ENCODE peak calls at places on chromosomes 1 and 21, in ten cellular contexts. One of them, this sample, is unnamed.

GRCh38 chr1:24964811-24965570 is 34.9 kb upstream of the RUNX3 start:
- DNase-seq in esophagus squamous epithelium: no peak
- DNase-seq in fibroblast of lung: peak; percentile 94
- DNase-seq in GM06990: peak; percentile 97
- DNase-seq in HFFc6: no peak
- DNase-seq in neuronal stem cell: no peak
- DNase-seq in activated B cell treated with CpG ODN at 0.5 μM for 24 hours: peak; percentile 67
- DNase-seq in GM18507: peak; percentile 86
- DNase-seq in activated CD4-positive, alpha-beta T cell treated with anti-CD3 and anti-CD28 coated beads, Interleukin-2, amount 10 ng/mL, durations not matched to agents 7 days and 5 days: peak; percentile 98
- DNase-seq in effector memory CD8-positive, alpha-beta T cell: peak; percentile 88
- DNase-seq in this sample: peak; percentile 94

GRCh38 chr1:9280015-9280860 is 12.5 kb upstream of the SPSB1 start:
- DNase-seq in effector memory CD8-positive, alpha-beta T cell: no peak
- DNase-seq in fibroblast of lung: peak; percentile 95
- DNase-seq in GM06990: no peak
- DNase-seq in activated CD4-positive, alpha-beta T cell treated with anti-CD3 and anti-CD28 coated beads, Interleukin-2, amount 10 ng/mL, durations not matched to agents 7 days and 5 days: peak; percentile 48
- DNase-seq in neuronal stem cell: no peak
- DNase-seq in HFFc6: peak; percentile 94
- DNase-seq in GM18507: no peak
- DNase-seq in esophagus squamous epithelium: no peak
- DNase-seq in activated B cell treated with CpG ODN at 0.5 μM for 24 hours: no peak
- DNase-seq in this sample: no peak

GRCh38 chr1:44783697-44784093 is 4.3 kb downstream of the BEST4 start:
- DNase-seq in effector memory CD8-positive, alpha-beta T cell: no peak
- DNase-seq in GM06990: no peak
- DNase-seq in fibroblast of lung: no peak
- DNase-seq in HFFc6: no peak
- DNase-seq in activated CD4-positive, alpha-beta T cell treated with anti-CD3 and anti-CD28 coated beads, Interleukin-2, amount 10 ng/mL, durations not matched to agents 7 days and 5 days: no peak
- DNase-seq in esophagus squamous epithelium: no peak
- DNase-seq in GM18507: no peak
- DNase-seq in activated B cell treated with CpG ODN at 0.5 μM for 24 hours: no peak
- DNase-seq in neuronal stem cell: no peak
- DNase-seq in this sample: no peak

GRCh38 chr21:20728691-20729090 is 269.5 kb upstream of the NCAM2 start:
- DNase-seq in esophagus squamous epithelium: no peak
- DNase-seq in effector memory CD8-positive, alpha-beta T cell: no peak
- DNase-seq in fibroblast of lung: no peak
- DNase-seq in HFFc6: no peak
- DNase-seq in activated B cell treated with CpG ODN at 0.5 μM for 24 hours: no peak
- DNase-seq in activated CD4-positive, alpha-beta T cell treated with anti-CD3 and anti-CD28 coated beads, Interleukin-2, amount 10 ng/mL, durations not matched to agents 7 days and 5 days: no peak
- DNase-seq in GM18507: no peak
- DNase-seq in GM06990: no peak
- DNase-seq in neuronal stem cell: no peak
- DNase-seq in this sample: no peak

GRCh38 chr1:111837398-111837797 is 81.7 kb downstream of the DDX20 start:
- DNase-seq in HFFc6: no peak
- DNase-seq in GM18507: no peak
- DNase-seq in effector memory CD8-positive, alpha-beta T cell: no peak
- DNase-seq in neuronal stem cell: no peak
- DNase-seq in GM06990: no peak
- DNase-seq in fibroblast of lung: no peak
- DNase-seq in esophagus squamous epithelium: no peak
- DNase-seq in activated B cell treated with CpG ODN at 0.5 μM for 24 hours: no peak
- DNase-seq in activated CD4-positive, alpha-beta T cell treated with anti-CD3 and anti-CD28 coated beads, Interleukin-2, amount 10 ng/mL, durations not matched to agents 7 days and 5 days: no peak
- DNase-seq in this sample: no peak

GRCh38 chr1:44472614-44473262 is 67.7 kb downstream of the RNF220 start:
- DNase-seq in effector memory CD8-positive, alpha-beta T cell: no peak
- DNase-seq in GM06990: peak; percentile 9
- DNase-seq in activated B cell treated with CpG ODN at 0.5 μM for 24 hours: no peak
- DNase-seq in neuronal stem cell: no peak
- DNase-seq in GM18507: no peak
- DNase-seq in fibroblast of lung: peak; percentile 24
- DNase-seq in esophagus squamous epithelium: no peak
- DNase-seq in HFFc6: no peak
- DNase-seq in activated CD4-positive, alpha-beta T cell treated with anti-CD3 and anti-CD28 coated beads, Interleukin-2, amount 10 ng/mL, durations not matched to agents 7 days and 5 days: no peak
- DNase-seq in this sample: no peak

GRCh38 chr1:84259989-84260388 is 41.5 kb upstream of the SAMD13 start:
- DNase-seq in HFFc6: no peak
- DNase-seq in activated CD4-positive, alpha-beta T cell treated with anti-CD3 and anti-CD28 coated beads, Interleukin-2, amount 10 ng/mL, durations not matched to agents 7 days and 5 days: no peak
- DNase-seq in esophagus squamous epithelium: no peak
- DNase-seq in effector memory CD8-positive, alpha-beta T cell: no peak
- DNase-seq in GM18507: no peak
- DNase-seq in GM06990: no peak
- DNase-seq in neuronal stem cell: no peak
- DNase-seq in activated B cell treated with CpG ODN at 0.5 μM for 24 hours: no peak
- DNase-seq in fibroblast of lung: no peak
- DNase-seq in this sample: no peak

GRCh38 chr1:227730630-227731151 is 4.4 kb downstream of the JMJD4 start:
- DNase-seq in HFFc6: no peak
- DNase-seq in fibroblast of lung: no peak
- DNase-seq in GM06990: no peak
- DNase-seq in activated CD4-positive, alpha-beta T cell treated with anti-CD3 and anti-CD28 coated beads, Interleukin-2, amount 10 ng/mL, durations not matched to agents 7 days and 5 days: no peak
- DNase-seq in GM18507: no peak
- DNase-seq in effector memory CD8-positive, alpha-beta T cell: no peak
- DNase-seq in activated B cell treated with CpG ODN at 0.5 μM for 24 hours: no peak
- DNase-seq in esophagus squamous epithelium: no peak
- DNase-seq in neuronal stem cell: no peak
- DNase-seq in this sample: no peak

GRCh38 chr1:22224091-22224490 is 81.2 kb upstream of the WNT4 start:
- DNase-seq in esophagus squamous epithelium: no peak
- DNase-seq in fibroblast of lung: no peak
- DNase-seq in HFFc6: no peak
- DNase-seq in neuronal stem cell: no peak
- DNase-seq in activated CD4-positive, alpha-beta T cell treated with anti-CD3 and anti-CD28 coated beads, Interleukin-2, amount 10 ng/mL, durations not matched to agents 7 days and 5 days: no peak
- DNase-seq in effector memory CD8-positive, alpha-beta T cell: no peak
- DNase-seq in activated B cell treated with CpG ODN at 0.5 μM for 24 hours: no peak
- DNase-seq in GM06990: no peak
- DNase-seq in GM18507: no peak
- DNase-seq in this sample: no peak

GRCh38 chr21:44706026-44706705 is 5.2 kb downstream of the TSPEAR start:
- DNase-seq in HFFc6: no peak
- DNase-seq in GM18507: no peak
- DNase-seq in fibroblast of lung: no peak
- DNase-seq in activated B cell treated with CpG ODN at 0.5 μM for 24 hours: no peak
- DNase-seq in neuronal stem cell: no peak
- DNase-seq in GM06990: no peak
- DNase-seq in effector memory CD8-positive, alpha-beta T cell: no peak
- DNase-seq in esophagus squamous epithelium: no peak
- DNase-seq in activated CD4-positive, alpha-beta T cell treated with anti-CD3 and anti-CD28 coated beads, Interleukin-2, amount 10 ng/mL, durations not matched to agents 7 days and 5 days: no peak
- DNase-seq in this sample: no peak

GRCh38 chr1:165871311-165872067 is 44.1 kb downstream of the UCK2 start:
- DNase-seq in effector memory CD8-positive, alpha-beta T cell: peak; percentile 56
- DNase-seq in GM06990: peak; percentile 56
- DNase-seq in activated CD4-positive, alpha-beta T cell treated with anti-CD3 and anti-CD28 coated beads, Interleukin-2, amount 10 ng/mL, durations not matched to agents 7 days and 5 days: peak; percentile 82
- DNase-seq in esophagus squamous epithelium: no peak
- DNase-seq in HFFc6: no peak
- DNase-seq in GM18507: peak; percentile 38
- DNase-seq in fibroblast of lung: peak; percentile 73
- DNase-seq in activated B cell treated with CpG ODN at 0.5 μM for 24 hours: no peak
- DNase-seq in neuronal stem cell: no peak
- DNase-seq in this sample: peak; percentile 100

GRCh38 chr1:181779343-181779742 is 282.2 kb downstream of the ZNF648 start:
- DNase-seq in neuronal stem cell: no peak
- DNase-seq in effector memory CD8-positive, alpha-beta T cell: no peak
- DNase-seq in GM06990: no peak
- DNase-seq in GM18507: no peak
- DNase-seq in HFFc6: no peak
- DNase-seq in esophagus squamous epithelium: no peak
- DNase-seq in activated CD4-positive, alpha-beta T cell treated with anti-CD3 and anti-CD28 coated beads, Interleukin-2, amount 10 ng/mL, durations not matched to agents 7 days and 5 days: no peak
- DNase-seq in fibroblast of lung: no peak
- DNase-seq in activated B cell treated with CpG ODN at 0.5 μM for 24 hours: no peak
- DNase-seq in this sample: no peak

GRCh38 chr1:155984341-155984740 is 6.0 kb upstream of the ARHGEF2 start:
- DNase-seq in HFFc6: no peak
- DNase-seq in GM06990: no peak
- DNase-seq in activated CD4-positive, alpha-beta T cell treated with anti-CD3 and anti-CD28 coated beads, Interleukin-2, amount 10 ng/mL, durations not matched to agents 7 days and 5 days: no peak
- DNase-seq in GM18507: no peak
- DNase-seq in effector memory CD8-positive, alpha-beta T cell: no peak
- DNase-seq in fibroblast of lung: no peak
- DNase-seq in neuronal stem cell: no peak
- DNase-seq in activated B cell treated with CpG ODN at 0.5 μM for 24 hours: no peak
- DNase-seq in esophagus squamous epithelium: no peak
- DNase-seq in this sample: no peak

GRCh38 chr1:219548386-219548785 is 64.5 kb downstream of the ZC3H11B start:
- DNase-seq in GM18507: no peak
- DNase-seq in neuronal stem cell: no peak
- DNase-seq in esophagus squamous epithelium: no peak
- DNase-seq in GM06990: no peak
- DNase-seq in fibroblast of lung: no peak
- DNase-seq in activated CD4-positive, alpha-beta T cell treated with anti-CD3 and anti-CD28 coated beads, Interleukin-2, amount 10 ng/mL, durations not matched to agents 7 days and 5 days: no peak
- DNase-seq in effector memory CD8-positive, alpha-beta T cell: no peak
- DNase-seq in HFFc6: no peak
- DNase-seq in activated B cell treated with CpG ODN at 0.5 μM for 24 hours: no peak
- DNase-seq in this sample: no peak